ENCODE peak calls at places on chromosomes 1 and 21, in seven cellular contexts. S is fibroblast of mammary gland, A is fibroblast of pulmonary artery, X is tibial nerve, B is bronchial epithelial cell, Z is astrocyte, D is neural progenitor cell. C is an unnamed sample.

GRCh38 chr1:171457412-171457811 is 27.9 kb upstream of the PRRC2C start:
- DNase-seq in S (peak; percentile 81), A (peak; percentile 53), X (no peak), B (peak; percentile 56), Z (no peak), D (peak; percentile 4), C (peak; percentile 27)

GRCh38 chr1:245860681-245861552 is 646.2 kb downstream of the SMYD3 start:
- DNase-seq in S (peak; percentile 92), A (peak; percentile 88), X (no peak), B (no peak), Z (peak; percentile 88), D (no peak), C (peak; percentile 90)

GRCh38 chr1:2547210-2548067 is 8.7 kb upstream of the TNFRSF14 start:
- DNase-seq in S (no peak), A (no peak), X (no peak), B (no peak), Z (no peak), D (peak; percentile 49), C (no peak)

GRCh38 chr21:41653243-41653943 is 113.5 kb downstream of the RIPK4 start:
- DNase-seq in S (no peak), A (no peak), X (no peak), B (no peak), Z (no peak), D (no peak), C (no peak)

GRCh38 chr1:92822907-92823306 is 8.9 kb upstream of the RPL5 start:
- DNase-seq in S (peak; percentile 29), A (peak; percentile 79), X (no peak), B (no peak), Z (peak; percentile 76), D (peak; percentile 7), C (peak; percentile 56)

GRCh38 chr1:35047188-35047858 is 15.6 kb upstream of the ZMYM6 start:
- DNase-seq in S (peak; percentile 95), A (peak; percentile 97), X (no peak), B (peak; percentile 81), Z (peak; percentile 97), D (no peak), C (peak; percentile 97)

GRCh38 chr1:87904668-87905067 is 576.0 kb downstream of the LMO4 start:
- DNase-seq in S (no peak), A (no peak), X (no peak), B (no peak), Z (no peak), D (no peak), C (no peak)

GRCh38 chr21:16588433-16588860 is 858.7 kb downstream of the USP25 start:
- DNase-seq in S (peak; percentile 90), A (peak; percentile 81), X (peak; percentile 56), B (peak; percentile 82), Z (peak; percentile 90), D (peak; percentile 75), C (peak; percentile 70)

GRCh38 chr1:54979327-54979891 is 1.0 kb upstream of the TMEM61 start:
- DNase-seq in S (no peak), A (no peak), X (no peak), B (no peak), Z (no peak), D (no peak), C (no peak)

GRCh38 chr1:29343908-29344307 is 107.6 kb downstream of the PTPRU start:
- DNase-seq in S (no peak), A (no peak), X (no peak), B (no peak), Z (no peak), D (no peak), C (no peak)

GRCh38 chr1:114490235-114490634 is 20.8 kb downstream of the TRIM33 start:
- DNase-seq in S (no peak), A (peak; percentile 17), X (no peak), B (no peak), Z (peak; percentile 60), D (no peak), C (no peak)

GRCh38 chr1:116806245-116806644 is 52.0 kb downstream of the CD2 start:
- DNase-seq in S (no peak), A (no peak), X (no peak), B (no peak), Z (no peak), D (no peak), C (no peak)

GRCh38 chr1:222618880-222619321 is 1.0 kb downstream of the MIA3 start:
- DNase-seq in S (peak; percentile 48), A (peak; percentile 33), X (no peak), B (peak; percentile 19), Z (peak; percentile 23), D (peak; percentile 56), C (peak; percentile 24)

GRCh38 chr1:151720974-151721787 is at the start of gene RIIAD1:
- DNase-seq in S (peak; percentile 7), A (peak; percentile 26), X (no peak), B (no peak), Z (no peak), D (peak; percentile 89), C (peak; percentile 8)

GRCh38 chr1:19229229-19229628 is 19.2 kb upstream of the UBR4 start:
- DNase-seq in S (no peak), A (no peak), X (no peak), B (no peak), Z (no peak), D (no peak), C (no peak)

GRCh38 chr1:244074559-244075171 is 23.6 kb downstream of the ZBTB18 start:
- DNase-seq in S (no peak), A (no peak), X (no peak), B (no peak), Z (no peak), D (no peak), C (no peak)

GRCh38 chr21:25837545-25838263 is 102.9 kb downstream of the GABPA start:
- DNase-seq in S (peak; percentile 38), A (peak; percentile 83), X (no peak), B (no peak), Z (peak; percentile 92), D (no peak), C (peak; percentile 48)

GRCh38 chr1:29324202-29324601 is 87.9 kb downstream of the PTPRU start:
- DNase-seq in S (no peak), A (no peak), X (no peak), B (no peak), Z (no peak), D (no peak), C (no peak)

GRCh38 chr1:153459655-153460054 is 796 bp downstream of the S100A7 start:
- DNase-seq in S (no peak), A (no peak), X (no peak), B (no peak), Z (no peak), D (no peak), C (no peak)

GRCh38 chr1:159214149-159214760 is 9.6 kb downstream of the ACKR1 start:
- DNase-seq in S (peak; percentile 43), A (peak; percentile 60), X (no peak), B (peak; percentile 34), Z (peak; percentile 7), D (peak; percentile 66), C (peak; percentile 33)

GRCh38 chr1:78145105-78145580 is 99.4 kb downstream of the GIPC2 start:
- DNase-seq in S (peak; percentile 88), A (peak; percentile 83), X (peak; percentile 19), B (peak; percentile 68), Z (peak; percentile 61), D (peak; percentile 79), C (peak; percentile 86)

DNA sequence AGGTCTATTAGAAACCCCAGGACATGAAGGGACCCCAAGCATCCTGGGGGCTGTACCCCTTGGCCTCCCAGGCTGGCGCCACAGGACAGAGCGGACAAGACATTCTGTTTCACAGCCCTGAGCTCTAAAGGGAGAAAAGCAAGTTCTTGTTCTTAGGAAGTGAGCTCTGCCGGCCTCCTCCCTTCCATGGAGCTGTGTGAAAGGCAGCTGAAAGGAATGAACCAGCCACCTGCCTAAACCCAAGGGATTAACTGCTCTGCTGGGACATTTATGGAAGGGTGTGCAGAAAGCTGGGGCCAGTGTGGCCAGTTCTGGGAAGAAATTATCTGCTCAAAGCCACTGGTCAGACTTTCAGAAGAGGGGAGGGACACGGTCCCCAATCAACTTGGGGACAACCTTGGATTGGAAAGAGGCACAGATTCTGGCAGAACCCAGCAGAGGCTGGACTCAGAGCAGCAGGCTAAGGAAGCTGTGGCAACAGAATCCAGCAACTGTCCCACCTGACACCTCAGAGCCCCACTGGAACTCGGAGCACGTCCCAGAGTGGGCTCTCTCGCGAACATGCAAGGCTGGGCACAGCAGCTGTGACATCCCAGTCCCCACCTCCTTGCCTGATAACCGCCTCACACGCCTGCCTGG is 2.1 kb downstream of the KLHL21 start:
- DNase-seq in S (no peak), A (no peak), X (no peak), B (peak; percentile 22), Z (no peak), D (peak; percentile 66), C (peak; percentile 31)
- H3K4me3 ChIP-seq in S (peak overlapping the region; percentile 93), A (peak overlapping the region; percentile 95), X (peak overlapping the region; percentile 95), B (peak overlapping the region; percentile 99), Z (peak overlapping the region; percentile 77), D (peak overlapping the region; percentile 65), C (peak overlapping the region; percentile 95)

DNA sequence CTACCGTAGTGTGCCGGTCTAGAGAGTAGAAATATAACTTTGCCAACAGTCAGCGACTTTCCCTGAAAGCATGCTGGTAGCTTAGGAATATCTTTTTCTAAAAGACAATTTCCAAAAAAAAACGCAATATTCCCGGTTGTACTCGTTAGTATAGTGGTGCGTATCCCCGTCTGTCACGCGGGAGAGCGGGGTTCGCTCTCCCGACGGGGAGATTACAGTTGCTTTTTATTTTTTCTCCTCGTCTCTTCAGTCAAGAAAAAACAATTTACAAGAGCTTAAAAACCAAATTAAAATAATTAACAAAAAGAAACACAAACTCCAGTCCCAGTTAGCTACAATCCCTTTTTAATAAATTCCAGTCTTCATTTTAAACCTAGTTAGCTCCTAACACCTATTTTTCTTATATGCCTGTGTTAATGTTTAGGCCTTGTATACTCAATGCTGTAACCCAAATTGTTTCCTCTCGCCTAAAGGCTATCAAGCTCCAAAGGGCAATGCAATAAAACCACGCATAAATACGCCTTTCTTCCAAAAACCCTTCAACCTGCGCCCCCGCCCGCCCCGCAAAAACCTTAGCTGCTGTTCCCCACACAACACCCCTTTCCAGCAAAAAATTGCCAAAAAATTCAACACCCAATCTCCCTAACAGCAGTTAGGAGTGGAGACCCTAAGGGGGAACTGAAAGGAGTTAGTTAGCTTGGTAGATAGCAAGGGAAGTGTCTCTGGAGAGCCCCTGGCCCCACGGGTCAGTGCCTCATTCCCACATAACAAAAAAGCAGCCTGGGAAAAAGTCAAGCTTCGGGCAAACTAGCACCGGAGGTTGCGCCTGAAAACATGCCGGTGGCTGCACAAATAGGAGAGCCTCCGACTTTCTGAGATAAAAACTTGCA is 7.9 kb downstream of the HSPA6 start:
- DNase-seq in S (peak; percentile 66), A (no peak), X (no peak), B (no peak), Z (no peak), D (peak; percentile 59), C (no peak)
- H3K4me3 ChIP-seq in S (peak overlapping the region; percentile 69), A (peak overlapping the region; percentile 67), X (peak overlapping the region; percentile 21), B (no peak overlapping the region), Z (peak overlapping the region; percentile 63), D (peak overlapping the region; percentile 56), C (peak overlapping the region; percentile 15)

DNA sequence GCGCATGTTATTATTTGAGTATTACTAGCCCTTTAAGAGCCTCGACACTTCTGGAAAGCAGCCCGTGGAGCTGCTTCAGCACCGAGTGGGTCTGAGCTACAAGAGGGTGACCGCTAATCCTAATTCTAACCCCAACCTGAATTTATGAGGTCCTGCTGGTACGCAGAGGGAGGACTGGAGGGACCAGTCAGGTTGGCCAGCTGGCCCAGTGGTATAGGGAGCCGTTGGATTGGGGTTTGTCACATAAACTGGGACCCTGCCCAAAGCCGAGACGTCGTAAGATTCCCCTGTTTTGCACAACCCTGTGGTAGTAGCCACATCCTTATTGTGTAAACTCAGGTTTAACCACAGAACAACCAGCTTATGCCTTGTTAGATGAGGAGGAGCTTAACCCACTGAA is 60.8 kb upstream of the F3 start:
- DNase-seq in S (peak; percentile 77), A (peak; percentile 64), X (no peak), B (peak; percentile 70), Z (peak; percentile 77), D (no peak), C (peak; percentile 90)
- H3K4me3 ChIP-seq in S (no peak overlapping the region), A (no peak overlapping the region), X (no peak overlapping the region), B (no peak overlapping the region), Z (no peak overlapping the region), D (no peak overlapping the region), C (no peak overlapping the region)

GRCh38 chr1:156497078-156497742 is 3.4 kb downstream of the MEF2D start:
- DNase-seq in S (no peak), A (no peak), X (no peak), B (no peak), Z (no peak), D (no peak), C (no peak)
- H3K4me3 ChIP-seq in S (no peak overlapping the region), A (no peak overlapping the region), X (no peak overlapping the region), B (no peak overlapping the region), Z (no peak overlapping the region), D (no peak overlapping the region), C (peak overlapping the region; percentile 97)

C was measured in AG10803.